ENCODE peak calls at places on chromosome 6, in six cellular contexts. U, E, Q, T, F and X are unnamed samples.

GRCh38 chr6:81997091-81997926 is 244.8 kb upstream of the TENT5A start:
- DNase-seq in T (no peak), E (peak), F (no peak), U (peak), Q (no peak), X (no peak)

GRCh38 chr6:2507638-2508037 is 243.1 kb downstream of the MYLK4 start:
- DNase-seq in F (no peak), U (no peak), Q (no peak), T (peak), E (no peak), X (no peak)

GRCh38 chr6:81864124-81864523 is 111.6 kb upstream of the TENT5A start:
- DNase-seq in F (no peak), T (no peak), Q (no peak), U (no peak), E (no peak), X (no peak)

GRCh38 chr6:5058254-5058653 is 26.9 kb upstream of the PPP1R3G start:
- DNase-seq in F (no peak), U (no peak), Q (no peak), E (no peak), T (no peak), X (no peak)

GRCh38 chr6:91476000-91476399 is 889.1 kb upstream of the MAP3K7 start:
- DNase-seq in F (no peak), T (peak), E (peak), U (peak), Q (peak), X (peak)

GRCh38 chr6:20202070-20202658 is 10.1 kb downstream of the MBOAT1 start:
- DNase-seq in T (no peak), U (peak), Q (peak), E (peak), F (no peak), X (no peak)

GRCh38 chr6:153210083-153210482 is 79.0 kb upstream of the RGS17 start:
- DNase-seq in T (no peak), F (no peak), E (peak), U (no peak), Q (no peak), X (no peak)

GRCh38 chr6:98212468-98212867 is 621.9 kb upstream of the POU3F2 start:
- DNase-seq in F (no peak), T (no peak), E (no peak), U (no peak), Q (no peak), X (no peak)

GRCh38 chr6:145368075-145368474 is 367.2 kb downstream of the EPM2A start:
- DNase-seq in F (no peak), T (no peak), Q (no peak), U (no peak), E (no peak), X (no peak)

GRCh38 chr6:169763881-169764280 is 12.5 kb downstream of the ERMARD start:
- DNase-seq in Q (no peak), T (no peak), U (no peak), F (no peak), E (no peak), X (no peak)

GRCh38 chr6:143074670-143075318 is 14.1 kb downstream of the AIG1 start:
- DNase-seq in E (no peak), T (no peak), U (no peak), F (no peak), Q (no peak), X (no peak)

GRCh38 chr6:133855994-133856393 is 32.9 kb upstream of the TCF21 start:
- DNase-seq in E (no peak), T (no peak), U (no peak), F (no peak), Q (no peak), X (peak)

GRCh38 chr6:168171673-168172352 is 92.8 kb upstream of the FRMD1 start:
- DNase-seq in F (no peak), E (no peak), T (no peak), Q (no peak), U (no peak), X (peak)

GRCh38 chr6:20325641-20326421 is 75.8 kb upstream of the E2F3 start:
- DNase-seq in T (peak), F (no peak), Q (no peak), E (no peak), U (peak), X (no peak)

GRCh38 chr6:25263602-25264001 is 15.6 kb upstream of the CARMIL1 start:
- DNase-seq in T (no peak), Q (no peak), E (peak), U (peak), F (no peak), X (no peak)

GRCh38 chr6:88517737-88518136 is 351.6 kb upstream of the CNR1 start:
- DNase-seq in T (no peak), Q (no peak), E (no peak), U (no peak), F (no peak), X (no peak)

GRCh38 chr6:152673233-152673632 is 24.5 kb upstream of the MYCT1 start:
- DNase-seq in E (no peak), T (no peak), Q (no peak), U (no peak), F (no peak), X (no peak)

GRCh38 chr6:140436023-140436811 is 1061.8 kb upstream of the CITED2 start:
- DNase-seq in U (peak), F (no peak), Q (no peak), E (peak), T (no peak), X (peak)

GRCh38 chr6:167800549-167800948 is 26.2 kb upstream of the AFDN start:
- DNase-seq in Q (no peak), U (no peak), F (no peak), T (no peak), E (no peak), X (no peak)

GRCh38 chr6:21922086-21922485 is 328.5 kb downstream of the SOX4 start:
- DNase-seq in T (no peak), F (no peak), E (no peak), U (peak), Q (no peak), X (peak)

GRCh38 chr6:160477901-160478300 is 129.7 kb downstream of the SLC22A3 start:
- DNase-seq in Q (no peak), E (peak), T (no peak), U (peak), F (no peak), X (no peak)

GRCh38 chr6:112014483-112014882 is 39.4 kb upstream of the CCN6 start:
- DNase-seq in E (peak), F (no peak), Q (no peak), T (no peak), U (no peak), X (no peak)

GRCh38 chr6:36615018-36615761 is 21.0 kb downstream of the SRSF3 start:
- DNase-seq in F (no peak), T (no peak), E (peak), U (peak), Q (no peak), X (peak)

GRCh38 chr6:122788208-122788607 is 850 bp upstream of the SMPDL3A start:
- DNase-seq in E (no peak), T (no peak), F (no peak), Q (no peak), U (no peak), X (peak)

GRCh38 chr6:154981071-154981373 is 14.1 kb upstream of the TIAM2 start:
- DNase-seq in Q (peak), U (peak), T (no peak), F (no peak), E (peak), X (no peak)

GRCh38 chr6:52760105-52760765 is 3.0 kb downstream of the GSTA2 start:
- DNase-seq in T (no peak), E (no peak), U (no peak), F (no peak), Q (no peak), X (no peak)

GRCh38 chr6:166008441-166009369 is 158.9 kb downstream of the TBXT start:
- DNase-seq in U (no peak), T (no peak), E (no peak), Q (no peak), F (no peak), X (peak)

GRCh38 chr6:151254451-151255081 is 14.8 kb downstream of the AKAP12 start:
- DNase-seq in T (peak), Q (no peak), U (peak), F (no peak), E (no peak), X (peak)

GRCh38 chr6:14502551-14502950 is 385.0 kb downstream of the CD83 start:
- DNase-seq in T (no peak), U (peak), E (peak), F (no peak), Q (peak), X (no peak)

GRCh38 chr6:169427856-169428255 is 174.2 kb upstream of the THBS2 start:
- DNase-seq in T (peak), Q (no peak), E (no peak), F (no peak), U (peak), X (peak)

GRCh38 chr6:115514656-115515055 is 546.0 kb downstream of the FRK start:
- DNase-seq in F (no peak), U (peak), Q (no peak), E (no peak), T (peak), X (no peak)

GRCh38 chr6:141562181-141562800 is 570.4 kb upstream of the GJE1 start:
- DNase-seq in U (no peak), Q (no peak), F (peak), E (no peak), T (no peak), X (peak)

GRCh38 chr6:15382089-15382488 is 136.2 kb downstream of the JARID2 start:
- DNase-seq in U (no peak), T (no peak), F (no peak), Q (no peak), E (no peak), X (no peak)

GRCh38 chr6:53770690-53771320 is 24.0 kb upstream of the LRRC1 start:
- DNase-seq in Q (peak), E (peak), T (no peak), U (peak), F (no peak), X (no peak)

GRCh38 chr6:28496099-28496779 is 19.4 kb downstream of the GPX6 start:
- DNase-seq in F (no peak), U (peak), Q (no peak), E (no peak), T (no peak), X (no peak)

GRCh38 chr6:36809933-36810844 is 29.1 kb downstream of the CPNE5 start:
- DNase-seq in E (peak), Q (no peak), T (no peak), U (no peak), F (no peak), X (peak)

GRCh38 chr6:16518265-16518664 is 243.0 kb downstream of the ATXN1 start:
- DNase-seq in E (no peak), T (no peak), F (no peak), U (no peak), Q (no peak), X (peak)

GRCh38 chr6:106257195-106257594 is 68.4 kb downstream of the ATG5 start:
- DNase-seq in U (peak), E (peak), F (no peak), T (no peak), Q (no peak), X (no peak)

GRCh38 chr6:106253731-106254130 is 71.8 kb downstream of the ATG5 start:
- DNase-seq in T (no peak), F (no peak), E (no peak), U (no peak), Q (no peak), X (no peak)

GRCh38 chr6:106256201-106256968 is 69.2 kb downstream of the ATG5 start:
- DNase-seq in E (peak), U (peak), F (no peak), T (no peak), Q (no peak), X (no peak)

GRCh38 chr6:106254636-106255035 is 70.9 kb downstream of the ATG5 start:
- DNase-seq in Q (no peak), T (peak), E (peak), F (no peak), U (peak), X (no peak)

DNA sequence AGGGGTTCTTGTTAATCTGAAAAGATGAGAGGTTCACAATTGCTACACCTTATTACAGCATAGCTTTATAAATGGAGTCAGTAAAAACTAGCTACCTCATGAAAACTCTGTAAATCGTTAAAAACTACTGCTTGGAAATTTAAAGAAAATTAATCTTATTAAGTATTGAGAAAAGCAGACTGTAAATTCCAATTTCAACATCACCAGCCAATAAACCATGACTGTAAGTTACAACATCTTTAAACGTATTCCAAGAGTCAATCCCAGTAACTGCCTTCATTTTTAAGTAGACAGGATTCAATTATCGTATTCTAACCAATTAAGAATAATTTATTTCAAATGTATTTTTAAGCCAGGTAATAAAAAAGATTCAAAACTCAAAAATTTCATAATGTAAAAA is 70.3 kb downstream of the ATG5 start:
- DNase-seq in E (no peak), T (no peak), Q (no peak), F (no peak), U (no peak), X (no peak)
- TF ChIP-seq CTCF in E (no peak), T (no peak), Q (no peak), F (no peak), U (no peak), X (no peak)

GRCh38 chr6:373773-374724 is 17.5 kb upstream of the IRF4 start:
- DNase-seq in Q (no peak), U (peak), F (no peak), T (no peak), E (no peak), X (peak)
- TF ChIP-seq CTCF in Q (no peak), U (peak), F (peak), T (peak), E (no peak), X (peak)

GRCh38 chr6:120826253-120826652 is 508.0 kb downstream of the TBC1D32 start:
- DNase-seq in Q (peak), U (peak), E (peak), T (peak), F (no peak), X (peak)
- TF ChIP-seq CTCF in Q (peak), U (peak), E (peak), T (peak), F (peak), X (peak)

GRCh38 chr6:161498359-161498758 is 224.5 kb upstream of the AGPAT4 start:
- DNase-seq in F (no peak), T (peak), Q (peak), E (peak), U (peak), X (peak)
- TF ChIP-seq CTCF in F (peak), T (peak), Q (peak), E (peak), U (peak), X (peak)

DNA sequence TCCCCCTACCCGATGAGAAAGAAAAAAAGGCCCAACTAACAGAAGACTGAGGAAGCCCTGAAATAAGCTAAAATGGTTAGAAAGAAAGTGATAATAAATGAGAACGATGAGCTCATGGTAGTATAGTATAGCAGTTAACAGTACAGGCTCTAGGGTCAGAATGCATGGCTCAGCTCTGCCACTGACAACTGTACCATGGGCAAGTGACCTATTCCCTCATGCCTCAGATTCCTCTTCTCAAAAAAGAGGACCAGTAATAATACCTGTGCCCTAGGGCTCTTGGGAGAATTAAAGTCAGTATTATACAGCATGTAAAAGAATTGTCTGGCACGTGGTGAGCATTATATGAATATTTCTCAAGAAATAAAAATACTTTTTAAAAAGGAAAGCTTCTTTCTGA is 19.8 kb downstream of the TRERF1 start:
- DNase-seq in T (no peak), F (no peak), U (no peak), Q (no peak), E (no peak), X (no peak)
- TF ChIP-seq CTCF in T (no peak), F (no peak), U (no peak), Q (no peak), E (no peak), X (no peak)

DNA sequence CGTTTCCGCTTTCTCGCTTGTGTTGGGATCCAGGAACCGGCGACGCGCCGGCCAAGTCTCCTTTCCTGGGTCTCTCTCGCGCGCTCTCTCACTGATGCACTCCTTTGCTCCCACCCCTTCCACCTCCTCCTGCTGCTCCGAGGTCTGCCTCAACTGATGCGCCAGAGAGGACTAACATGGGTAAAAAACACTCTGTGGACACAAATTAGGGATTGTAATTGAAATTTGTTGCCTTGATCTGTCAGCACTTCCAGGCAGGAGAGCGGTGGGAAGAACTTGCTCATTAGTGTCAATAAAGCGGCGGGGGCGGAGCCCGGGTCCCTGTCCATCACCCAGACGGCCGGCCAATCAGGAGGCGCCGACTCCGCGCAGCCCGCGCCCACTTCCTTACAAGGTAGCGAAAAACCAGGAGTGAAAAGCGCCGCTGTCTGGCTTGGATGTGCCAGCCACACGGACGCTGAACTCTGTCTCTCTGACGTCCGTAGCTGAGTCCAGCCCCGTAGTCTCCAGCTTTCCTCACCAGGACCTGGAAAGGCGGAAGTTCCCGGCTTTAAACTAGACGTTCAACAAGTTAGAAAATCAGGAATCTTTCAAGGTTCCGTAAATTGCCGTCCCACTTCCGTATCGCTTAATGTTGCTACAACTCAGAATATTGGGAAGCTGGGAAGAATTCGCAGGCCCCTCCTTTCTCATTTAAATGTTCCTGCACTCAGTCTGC is at the start of gene TBX18:
- DNase-seq in F (peak), Q (peak), T (peak), U (peak), E (peak), X (peak)
- TF ChIP-seq CTCF in F (no peak), Q (no peak), T (peak), U (peak), E (no peak), X (no peak)

GRCh38 chr6:49453221-49453620 is 9.8 kb downstream of the MMUT start:
- DNase-seq in E (no peak), U (peak), T (no peak), F (no peak), Q (no peak), X (peak)
- TF ChIP-seq CTCF in E (peak), U (peak), T (peak), F (peak), Q (peak), X (no peak)